ENCODE peak calls at places on chromosomes 1 and 21, in eight cellular contexts. One of them, this sample, is unnamed.

GRCh38 chr21:31446206-31446900 is 102.3 kb upstream of the TIAM1 start:
- DNase-seq in fibroblast of lung: no peak
- DNase-seq in OCI-LY7: no peak
- DNase-seq in HepG2: no peak
- DNase-seq in HCT116: no peak
- DNase-seq in astrocyte: no peak
- DNase-seq in mammary epithelial cell: no peak
- DNase-seq in IMR-90: no peak
- DNase-seq in this sample: no peak

GRCh38 chr1:12615916-12616708 is 1.9 kb downstream of the DHRS3 start:
- DNase-seq in fibroblast of lung: no peak
- DNase-seq in OCI-LY7: no peak
- DNase-seq in HepG2: peak; percentile 97
- DNase-seq in HCT116: no peak
- DNase-seq in astrocyte: no peak
- DNase-seq in mammary epithelial cell: peak; percentile 49
- DNase-seq in IMR-90: peak; percentile 62
- DNase-seq in this sample: peak; percentile 86

GRCh38 chr1:27366113-27366410 is 699 bp downstream of the MAP3K6 start:
- DNase-seq in fibroblast of lung: peak; percentile 66
- DNase-seq in OCI-LY7: peak; percentile 36
- DNase-seq in HepG2: peak; percentile 52
- DNase-seq in HCT116: peak; percentile 51
- DNase-seq in astrocyte: peak; percentile 53
- DNase-seq in mammary epithelial cell: no peak
- DNase-seq in IMR-90: peak; percentile 49
- DNase-seq in this sample: peak; percentile 95

GRCh38 chr1:233790662-233791371 is 113.7 kb upstream of the SLC35F3 start:
- DNase-seq in fibroblast of lung: peak; percentile 62
- DNase-seq in OCI-LY7: peak; percentile 52
- DNase-seq in HepG2: peak; percentile 43
- DNase-seq in HCT116: peak; percentile 43
- DNase-seq in astrocyte: peak; percentile 46
- DNase-seq in mammary epithelial cell: peak; percentile 57
- DNase-seq in IMR-90: peak; percentile 34
- DNase-seq in this sample: peak; percentile 73

GRCh38 chr1:53561488-53562115 is 102.4 kb downstream of the DMRTB1 start:
- DNase-seq in fibroblast of lung: no peak
- DNase-seq in OCI-LY7: no peak
- DNase-seq in HepG2: no peak
- DNase-seq in HCT116: no peak
- DNase-seq in astrocyte: no peak
- DNase-seq in mammary epithelial cell: no peak
- DNase-seq in IMR-90: no peak
- DNase-seq in this sample: no peak

GRCh38 chr1:245896258-245896657 is 610.8 kb downstream of the SMYD3 start:
- DNase-seq in fibroblast of lung: no peak
- DNase-seq in OCI-LY7: no peak
- DNase-seq in HepG2: no peak
- DNase-seq in HCT116: no peak
- DNase-seq in astrocyte: no peak
- DNase-seq in mammary epithelial cell: no peak
- DNase-seq in IMR-90: no peak
- DNase-seq in this sample: no peak

GRCh38 chr1:1347663-1348419 is 1.4 kb downstream of the DVL1 start:
- DNase-seq in fibroblast of lung: no peak
- DNase-seq in OCI-LY7: no peak
- DNase-seq in HepG2: peak; percentile 72
- DNase-seq in HCT116: peak; percentile 54
- DNase-seq in astrocyte: no peak
- DNase-seq in mammary epithelial cell: peak; percentile 47
- DNase-seq in IMR-90: peak; percentile 25
- DNase-seq in this sample: peak; percentile 81

GRCh38 chr1:869499-870244 is 54.1 kb upstream of the SAMD11 start:
- DNase-seq in fibroblast of lung: peak; percentile 16
- DNase-seq in OCI-LY7: peak; percentile 64
- DNase-seq in HepG2: peak; percentile 9
- DNase-seq in HCT116: peak; percentile 26
- DNase-seq in astrocyte: no peak
- DNase-seq in mammary epithelial cell: peak; percentile 25
- DNase-seq in IMR-90: peak; percentile 7
- DNase-seq in this sample: peak; percentile 84

GRCh38 chr1:10901894-10902805 is 105.7 kb upstream of the CASZ1 start:
- DNase-seq in fibroblast of lung: no peak
- DNase-seq in OCI-LY7: no peak
- DNase-seq in HepG2: no peak
- DNase-seq in HCT116: no peak
- DNase-seq in astrocyte: no peak
- DNase-seq in mammary epithelial cell: no peak
- DNase-seq in IMR-90: no peak
- DNase-seq in this sample: no peak

GRCh38 chr1:206477581-206478380 is 7.5 kb downstream of the IKBKE start:
- DNase-seq in fibroblast of lung: no peak
- DNase-seq in OCI-LY7: no peak
- DNase-seq in HepG2: no peak
- DNase-seq in HCT116: no peak
- DNase-seq in astrocyte: no peak
- DNase-seq in mammary epithelial cell: no peak
- DNase-seq in IMR-90: no peak
- DNase-seq in this sample: no peak

GRCh38 chr21:45543371-45543709 is 1.1 kb upstream of the SLC19A1 start:
- DNase-seq in fibroblast of lung: no peak
- DNase-seq in OCI-LY7: no peak
- DNase-seq in HepG2: no peak
- DNase-seq in HCT116: no peak
- DNase-seq in astrocyte: no peak
- DNase-seq in mammary epithelial cell: no peak
- DNase-seq in IMR-90: no peak
- DNase-seq in this sample: no peak

GRCh38 chr1:67085326-67085725 is 31.4 kb upstream of the SLC35D1 start:
- DNase-seq in fibroblast of lung: no peak
- DNase-seq in OCI-LY7: no peak
- DNase-seq in HepG2: no peak
- DNase-seq in HCT116: no peak
- DNase-seq in astrocyte: no peak
- DNase-seq in mammary epithelial cell: no peak
- DNase-seq in IMR-90: no peak
- DNase-seq in this sample: no peak

GRCh38 chr1:160308451-160309182 is 23.7 kb upstream of the PEX19 start:
- DNase-seq in fibroblast of lung: no peak
- DNase-seq in OCI-LY7: no peak
- DNase-seq in HepG2: no peak
- DNase-seq in HCT116: no peak
- DNase-seq in astrocyte: no peak
- DNase-seq in mammary epithelial cell: no peak
- DNase-seq in IMR-90: no peak
- DNase-seq in this sample: no peak

GRCh38 chr1:150970818-150971582 is 3.6 kb downstream of the CERS2 start:
- DNase-seq in fibroblast of lung: peak; percentile 84
- DNase-seq in OCI-LY7: no peak
- DNase-seq in HepG2: peak; percentile 97
- DNase-seq in HCT116: no peak
- DNase-seq in astrocyte: no peak
- DNase-seq in mammary epithelial cell: no peak
- DNase-seq in IMR-90: peak; percentile 62
- DNase-seq in this sample: peak; percentile 60

GRCh38 chr1:31570228-31570627 is 6.1 kb upstream of the TINAGL1 start:
- DNase-seq in fibroblast of lung: no peak
- DNase-seq in OCI-LY7: no peak
- DNase-seq in HepG2: no peak
- DNase-seq in HCT116: no peak
- DNase-seq in astrocyte: no peak
- DNase-seq in mammary epithelial cell: no peak
- DNase-seq in IMR-90: no peak
- DNase-seq in this sample: no peak

GRCh38 chr1:93079685-93080141 is 630 bp downstream of the MTF2 start:
- DNase-seq in fibroblast of lung: no peak
- DNase-seq in OCI-LY7: peak; percentile 51
- DNase-seq in HepG2: no peak
- DNase-seq in HCT116: no peak
- DNase-seq in astrocyte: no peak
- DNase-seq in mammary epithelial cell: peak; percentile 11
- DNase-seq in IMR-90: no peak
- DNase-seq in this sample: peak; percentile 54

GRCh38 chr1:84698718-84699117 is 8.5 kb upstream of the SSX2IP start:
- DNase-seq in fibroblast of lung: peak; percentile 90
- DNase-seq in OCI-LY7: no peak
- DNase-seq in HepG2: no peak
- DNase-seq in HCT116: peak; percentile 36
- DNase-seq in astrocyte: peak; percentile 86
- DNase-seq in mammary epithelial cell: peak; percentile 77
- DNase-seq in IMR-90: peak; percentile 93
- DNase-seq in this sample: no peak
- H3K4me3 ChIP-seq in fibroblast of lung: no peak overlapping the region
- H3K4me3 ChIP-seq in OCI-LY7: no peak overlapping the region
- H3K4me3 ChIP-seq in HepG2: no peak overlapping the region
- H3K4me3 ChIP-seq in HCT116: no peak overlapping the region
- H3K4me3 ChIP-seq in astrocyte: peak overlapping the region; percentile 6
- H3K4me3 ChIP-seq in mammary epithelial cell: no peak overlapping the region
- H3K4me3 ChIP-seq in IMR-90: no peak overlapping the region
- H3K4me3 ChIP-seq in this sample: no peak overlapping the region

GRCh38 chr1:181504294-181505115 is 21.2 kb downstream of the CACNA1E start:
- DNase-seq in fibroblast of lung: no peak
- DNase-seq in OCI-LY7: peak; percentile 65
- DNase-seq in HepG2: peak; percentile 48
- DNase-seq in HCT116: peak; percentile 62
- DNase-seq in astrocyte: no peak
- DNase-seq in mammary epithelial cell: no peak
- DNase-seq in IMR-90: peak; percentile 28
- DNase-seq in this sample: peak; percentile 84
- TF ChIP-seq CTCF in fibroblast of lung: peak; percentile 19
- TF ChIP-seq CTCF in OCI-LY7: peak; percentile 76
- TF ChIP-seq CTCF in HepG2: peak; percentile 51
- TF ChIP-seq CTCF in HCT116: no peak
- TF ChIP-seq CTCF in astrocyte: peak; percentile 23
- TF ChIP-seq CTCF in mammary epithelial cell: peak; percentile 20
- TF ChIP-seq CTCF in IMR-90: peak; percentile 19
- TF ChIP-seq CTCF in this sample: peak; percentile 73

DNA sequence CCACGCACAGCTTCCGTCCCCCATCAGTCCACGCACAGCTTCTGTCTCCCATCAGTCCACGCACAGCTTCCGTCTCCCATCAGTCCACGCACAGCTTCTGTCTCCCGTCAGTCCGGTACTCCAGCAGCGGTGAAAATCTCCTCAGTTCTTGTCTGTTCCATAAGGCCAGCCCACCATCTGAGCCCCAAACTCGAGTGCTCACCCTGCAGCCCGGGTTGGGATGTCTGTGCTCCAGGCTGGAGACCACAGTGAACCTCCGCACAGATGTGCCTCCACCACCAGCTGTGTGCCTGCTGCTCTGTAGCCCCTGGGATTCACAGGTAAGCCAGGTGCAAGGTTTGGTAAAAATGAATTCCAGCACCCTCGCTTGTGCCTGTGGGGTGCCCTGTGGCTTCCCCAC is 258.6 kb downstream of the NPHP4 start:
- DNase-seq in fibroblast of lung: no peak
- DNase-seq in OCI-LY7: no peak
- DNase-seq in HepG2: no peak
- DNase-seq in HCT116: no peak
- DNase-seq in astrocyte: no peak
- DNase-seq in mammary epithelial cell: no peak
- DNase-seq in IMR-90: no peak
- DNase-seq in this sample: no peak
- H2AFZ ChIP-seq in fibroblast of lung: no peak overlapping the region
- H2AFZ ChIP-seq in OCI-LY7: no peak overlapping the region
- H2AFZ ChIP-seq in HepG2: no peak overlapping the region
- H2AFZ ChIP-seq in HCT116: no peak overlapping the region
- H2AFZ ChIP-seq in astrocyte: no peak overlapping the region
- H2AFZ ChIP-seq in mammary epithelial cell: no peak overlapping the region
- H2AFZ ChIP-seq in IMR-90: no peak overlapping the region
- H2AFZ ChIP-seq in this sample: no peak overlapping the region

DNA sequence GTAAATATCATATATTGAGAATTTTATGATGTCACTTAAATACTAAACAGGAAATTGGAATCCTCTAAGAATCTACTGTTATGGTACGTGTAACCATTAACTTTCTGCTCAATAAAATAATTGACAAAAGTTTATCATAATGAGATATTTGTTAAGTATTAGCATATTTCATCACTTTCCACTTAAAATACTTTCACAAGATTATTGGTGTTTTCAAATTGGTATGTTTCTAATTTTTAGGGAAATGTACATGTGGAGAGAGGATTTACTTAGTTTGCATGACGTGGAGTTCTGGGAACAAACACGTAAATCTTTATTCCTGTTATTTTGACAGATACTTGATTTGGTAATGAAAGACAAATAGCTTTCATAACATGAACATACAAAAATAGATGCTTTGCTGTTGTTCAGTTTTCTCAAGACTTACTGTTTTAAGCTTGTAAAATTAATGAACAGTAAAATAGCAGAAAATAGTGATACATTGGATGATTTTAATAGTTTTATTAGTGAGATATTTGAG is 1.6 kb downstream of the SRSF11 start:
- DNase-seq in fibroblast of lung: no peak
- DNase-seq in OCI-LY7: no peak
- DNase-seq in HepG2: no peak
- DNase-seq in HCT116: no peak
- DNase-seq in astrocyte: no peak
- DNase-seq in mammary epithelial cell: no peak
- DNase-seq in IMR-90: no peak
- DNase-seq in this sample: no peak
- H3K4me3 ChIP-seq in fibroblast of lung: peak overlapping the region; percentile 75
- H3K4me3 ChIP-seq in OCI-LY7: peak overlapping the region; percentile 90
- H3K4me3 ChIP-seq in HepG2: peak overlapping the region; percentile 82
- H3K4me3 ChIP-seq in HCT116: peak overlapping the region; percentile 78
- H3K4me3 ChIP-seq in astrocyte: peak overlapping the region; percentile 89
- H3K4me3 ChIP-seq in mammary epithelial cell: peak overlapping the region; percentile 65
- H3K4me3 ChIP-seq in IMR-90: peak overlapping the region; percentile 97
- H3K4me3 ChIP-seq in this sample: peak overlapping the region; percentile 76

GRCh38 chr1:50605186-50605875 is 182.1 kb upstream of the DMRTA2 start:
- DNase-seq in fibroblast of lung: peak; percentile 45
- DNase-seq in OCI-LY7: peak; percentile 12
- DNase-seq in HepG2: peak; percentile 56
- DNase-seq in HCT116: peak; percentile 27
- DNase-seq in astrocyte: peak; percentile 27
- DNase-seq in mammary epithelial cell: peak; percentile 46
- DNase-seq in IMR-90: peak; percentile 57
- DNase-seq in this sample: peak; percentile 61
- TF ChIP-seq CTCF in fibroblast of lung: peak; percentile 59
- TF ChIP-seq CTCF in OCI-LY7: peak; percentile 77
- TF ChIP-seq CTCF in HepG2: peak; percentile 73
- TF ChIP-seq CTCF in HCT116: peak; percentile 72
- TF ChIP-seq CTCF in astrocyte: peak; percentile 54
- TF ChIP-seq CTCF in mammary epithelial cell: peak; percentile 76
- TF ChIP-seq CTCF in IMR-90: peak; percentile 69
- TF ChIP-seq CTCF in this sample: peak; percentile 79

This sample was measured in neural progenitor cell.